ENCODE peak calls at places on chromosomes 2 and 18, in eight cellular contexts. R, G, L, F, X, D, U and E are unnamed samples.

GRCh38 chr18:73563345-73563744 is 584.3 kb downstream of the FBXO15 start:
- DNase-seq in D (peak; percentile 79), G (no peak), F (no peak), L (peak; percentile 26), R (no peak), X (no peak), U (no peak), E (no peak)

GRCh38 chr18:28999711-29000110 is 822.8 kb upstream of the CDH2 start:
- DNase-seq in U (no peak), F (no peak), G (no peak), L (no peak), X (no peak), R (no peak), D (peak; percentile 73), E (no peak)

GRCh38 chr2:157497603-157498314 is 53.9 kb upstream of the CYTIP start:
- DNase-seq in X (no peak), F (no peak), U (no peak), D (peak; percentile 77), G (no peak), L (no peak), R (no peak), E (no peak)

GRCh38 chr18:55314031-55314430 is 274.0 kb downstream of the TCF4 start:
- DNase-seq in L (no peak), U (no peak), G (no peak), X (no peak), D (no peak), R (no peak), F (no peak), E (no peak)

GRCh38 chr2:204664708-204665121 is 119.4 kb downstream of the PARD3B start:
- DNase-seq in F (no peak), D (peak; percentile 69), U (no peak), X (no peak), R (peak; percentile 79), G (no peak), L (no peak), E (no peak)

GRCh38 chr2:200475795-200476194 is 34.1 kb downstream of the KCTD18 start:
- DNase-seq in X (no peak), R (no peak), F (no peak), U (no peak), D (no peak), L (no peak), G (no peak), E (no peak)

GRCh38 chr2:219446101-219446504 is 11.5 kb downstream of the SPEG start:
- DNase-seq in D (peak; percentile 78), G (no peak), R (no peak), U (peak; percentile 58), F (no peak), L (no peak), X (no peak), E (no peak)

GRCh38 chr2:23073681-23074080 is 311.3 kb upstream of the KLHL29 start:
- DNase-seq in L (no peak), R (no peak), U (no peak), F (no peak), G (no peak), D (no peak), X (no peak), E (no peak)

GRCh38 chr2:8571792-8572499 is 109.9 kb upstream of the ID2 start:
- DNase-seq in U (no peak), X (peak; percentile 42), R (no peak), L (no peak), D (no peak), F (no peak), G (no peak), E (no peak)

GRCh38 chr18:63859781-63860535 is 27.5 kb upstream of the SERPINB2 start:
- DNase-seq in L (no peak), F (no peak), D (no peak), X (no peak), R (no peak), G (no peak), U (no peak), E (no peak)

GRCh38 chr2:104863229-104863584 is 9.3 kb downstream of the POU3F3 start:
- DNase-seq in U (no peak), F (no peak), X (no peak), L (no peak), R (no peak), D (no peak), G (no peak), E (no peak)

GRCh38 chr2:168729455-168729854 is 73.0 kb upstream of the NOSTRIN start:
- DNase-seq in F (no peak), D (no peak), U (no peak), L (no peak), R (no peak), G (no peak), X (no peak), E (no peak)

GRCh38 chr2:202136526-202136925 is 63.5 kb downstream of the KIAA2012 start:
- DNase-seq in D (no peak), R (no peak), F (no peak), G (no peak), X (no peak), U (no peak), L (no peak), E (no peak)

GRCh38 chr2:232350804-232351685 is 27.5 kb upstream of the ALPP start:
- DNase-seq in X (no peak), F (peak; percentile 73), L (no peak), G (no peak), D (no peak), U (peak; percentile 38), R (no peak), E (no peak)

GRCh38 chr2:136362676-136363390 is 244.9 kb upstream of the CXCR4 start:
- DNase-seq in F (no peak), D (no peak), L (no peak), X (no peak), R (no peak), U (no peak), G (no peak), E (no peak)

GRCh38 chr2:128409326-128410034 is 90.8 kb upstream of the HS6ST1 start:
- DNase-seq in G (no peak), L (no peak), D (no peak), U (peak; percentile 8), F (peak; percentile 31), R (no peak), X (no peak), E (no peak)

GRCh38 chr2:169676850-169677249 is 17.4 kb downstream of the CFAP210 start:
- DNase-seq in U (no peak), X (no peak), R (no peak), F (no peak), G (no peak), D (no peak), L (no peak), E (no peak)

GRCh38 chr18:47815486-47816270 is 114.8 kb downstream of the SMAD2 start:
- DNase-seq in U (no peak), F (no peak), L (no peak), G (no peak), D (no peak), R (peak; percentile 46), X (no peak), E (no peak)

GRCh38 chr18:47817017-47817911 is 113.2 kb downstream of the SMAD2 start:
- DNase-seq in R (no peak), G (no peak), D (no peak), U (no peak), X (no peak), F (no peak), L (no peak), E (no peak)
- H3K27ac ChIP-seq in R (no peak overlapping the region), G (no peak overlapping the region), D (no peak overlapping the region), U (no peak overlapping the region), X (no peak overlapping the region), F (no peak overlapping the region), L (no peak overlapping the region), E (no peak overlapping the region)

GRCh38 chr2:11559786-11560155 is 25.9 kb downstream of the GREB1 start:
- DNase-seq in F (peak; percentile 9), R (no peak), X (no peak), G (no peak), L (no peak), U (no peak), D (no peak), E (no peak)
- H3K4me3 ChIP-seq in F (no peak overlapping the region), R (no peak overlapping the region), X (no peak overlapping the region), G (no peak overlapping the region), L (no peak overlapping the region), U (no peak overlapping the region), D (no peak overlapping the region), E (no peak overlapping the region)

DNA sequence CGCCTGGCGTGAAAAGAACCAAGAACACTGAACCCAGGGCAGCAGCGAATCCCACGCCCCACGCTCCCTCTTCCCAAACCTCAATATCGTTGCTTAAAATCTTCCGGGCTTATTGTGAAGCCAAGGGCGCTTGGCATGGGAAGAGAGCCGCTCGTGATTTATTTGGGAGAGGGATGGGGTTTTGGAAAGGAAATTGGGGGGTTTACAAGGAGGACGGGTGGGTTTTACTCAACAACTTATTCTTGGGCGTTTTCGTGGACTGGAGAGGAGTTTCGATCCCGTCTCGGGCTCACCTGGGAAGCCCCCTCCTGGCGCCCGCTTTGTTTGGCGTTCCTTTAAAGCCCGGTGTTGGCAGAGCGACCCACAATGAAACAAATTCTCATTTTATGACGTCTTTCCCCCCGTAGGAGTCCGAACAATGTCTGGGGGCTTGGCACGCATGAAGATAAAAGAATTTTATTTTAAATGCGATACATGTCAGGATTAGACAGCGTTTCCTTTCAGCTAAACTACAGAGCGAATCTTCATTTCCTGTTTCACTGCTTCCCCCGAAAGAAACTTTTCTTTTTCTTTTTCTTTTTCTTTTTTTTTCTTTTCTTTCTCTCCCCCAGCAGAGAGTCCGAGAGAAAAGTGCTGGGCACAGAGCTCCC is 135.3 kb downstream of the INSIG2 start:
- DNase-seq in R (no peak), G (no peak), F (no peak), D (peak; percentile 71), X (no peak), U (no peak), L (no peak), E (no peak)
- H3K27me3 ChIP-seq in R (no peaks in the 10 kb centered on the region), G (no peaks in the 10 kb centered on the region), F (peaks cover 15% of the 10 kb centered on the region), D (no peaks in the 10 kb centered on the region), X (peaks cover 31% of the 10 kb centered on the region), U (peaks cover 15% of the 10 kb centered on the region), L (peaks cover 50% of the 10 kb centered on the region), E (peaks cover 54% of the 10 kb centered on the region)

GRCh38 chr2:65015731-65016130 is 26.5 kb downstream of the SLC1A4 start:
- DNase-seq in D (peak; percentile 21), G (no peak), F (no peak), L (no peak), X (no peak), U (no peak), R (no peak), E (no peak)

GRCh38 chr2:65018141-65018582 is 29.0 kb downstream of the SLC1A4 start:
- DNase-seq in L (no peak), X (no peak), G (no peak), R (no peak), U (peak; percentile 57), D (no peak), F (no peak), E (no peak)

GRCh38 chr2:65019010-65019409 is 29.8 kb downstream of the SLC1A4 start:
- DNase-seq in F (no peak), L (no peak), U (no peak), X (no peak), R (no peak), D (no peak), G (no peak), E (no peak)

GRCh38 chr2:65016789-65017188 is 27.6 kb downstream of the SLC1A4 start:
- DNase-seq in F (no peak), R (no peak), L (no peak), X (no peak), D (no peak), G (no peak), U (no peak), E (no peak)

DNA sequence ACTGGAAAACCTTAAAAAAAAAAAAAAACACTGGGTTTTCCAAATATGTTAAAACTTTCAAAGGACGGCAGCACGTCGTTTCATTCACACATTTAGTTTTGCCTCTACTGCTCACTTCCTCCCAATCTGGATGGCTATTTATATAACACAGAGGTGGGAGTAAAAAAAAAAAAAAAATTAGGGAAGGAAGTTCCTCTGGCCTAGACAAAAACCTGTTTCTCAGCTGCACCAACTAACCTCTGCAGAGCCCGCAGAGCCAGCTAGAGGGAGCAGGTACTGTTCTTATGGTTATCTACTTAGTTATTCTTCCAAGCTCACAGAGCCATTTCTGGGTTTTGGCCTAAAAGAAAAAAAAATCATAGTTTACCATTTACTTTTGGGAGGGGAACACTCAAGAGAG is 28.1 kb downstream of the SLC1A4 start:
- DNase-seq in U (no peak), R (no peak), X (no peak), F (no peak), G (no peak), L (no peak), D (no peak), E (no peak)
- H3K27ac ChIP-seq in U (no peak overlapping the region), R (no peak overlapping the region), X (no peak overlapping the region), F (no peak overlapping the region), G (peak overlapping the region; percentile 29), L (no peak overlapping the region), D (no peak overlapping the region), E (no peak overlapping the region)